ENCODE peak calls at places on chromosomes 1 and 21, in six cellular contexts. P is suprapubic skin; S is HAP-1; E is adrenal gland; A is neural progenitor cell; W is CD8-positive, alpha-beta memory T cell. I is an unnamed sample.

GRCh38 chr1:192604979-192605620 is 29.5 kb downstream of the RGS1 start:
- DNase-seq in P (no peak), S (no peak), E (no peak), A (no peak), W (no peak), I (no peak)

GRCh38 chr1:160221089-160221488 is 15.9 kb downstream of the PEA15 start:
- DNase-seq in P (no peak), S (no peak), E (no peak), A (no peak), W (no peak), I (no peak)

GRCh38 chr1:67540733-67541125 is 110.5 kb upstream of the SERBP1 start:
- DNase-seq in P (no peak), S (no peak), E (no peak), A (no peak), W (no peak), I (no peak)

GRCh38 chr21:44895859-44896258 is 22.4 kb upstream of the PTTG1IP start:
- DNase-seq in P (no peak), S (no peak), E (no peak), A (no peak), W (no peak), I (no peak)

GRCh38 chr1:235650341-235651169 is 971 bp upstream of the GNG4 start:
- DNase-seq in P (no peak), S (no peak), E (no peak), A (peak; percentile 80), W (no peak), I (no peak)

GRCh38 chr1:3856923-3857790 is at the start of the genes CEP104 and DFFB:
- DNase-seq in P (peak; percentile 93), S (peak; percentile 95), E (peak; percentile 94), A (peak; percentile 97), W (peak; percentile 98), I (peak; percentile 99)

GRCh38 chr1:107450899-107451664 is 310.2 kb downstream of the NTNG1 start:
- DNase-seq in P (no peak), S (no peak), E (no peak), A (no peak), W (no peak), I (no peak)

GRCh38 chr1:29544406-29544805 is 308.1 kb downstream of the PTPRU start:
- DNase-seq in P (peak; percentile 3), S (no peak), E (no peak), A (no peak), W (no peak), I (no peak)

GRCh38 chr1:227886503-227886961 is 61.2 kb downstream of the WNT9A start:
- DNase-seq in P (no peak), S (no peak), E (no peak), A (no peak), W (no peak), I (peak; percentile 59)

GRCh38 chr1:203038217-203038741 is 12.0 kb downstream of the PPFIA4 start:
- DNase-seq in P (no peak), S (no peak), E (peak; percentile 28), A (no peak), W (no peak), I (no peak)

GRCh38 chr1:184672013-184672726 is 82.5 kb downstream of the EDEM3 start:
- DNase-seq in P (no peak), S (no peak), E (no peak), A (no peak), W (no peak), I (no peak)

GRCh38 chr1:204190212-204191211 is 5.8 kb downstream of the KISS1 start:
- DNase-seq in P (no peak), S (no peak), E (no peak), A (peak; percentile 33), W (peak; percentile 18), I (peak; percentile 85)

GRCh38 chr1:19615438-19615837 is 28.7 kb upstream of the NBL1 start:
- DNase-seq in P (no peak), S (no peak), E (no peak), A (no peak), W (no peak), I (no peak)

GRCh38 chr1:207966521-207966920 is 55.6 kb upstream of the CD34 start:
- DNase-seq in P (no peak), S (no peak), E (no peak), A (no peak), W (no peak), I (no peak)

GRCh38 chr1:201261771-201262547 is 21.3 kb upstream of the PKP1 start:
- DNase-seq in P (no peak), S (no peak), E (no peak), A (no peak), W (no peak), I (no peak)

GRCh38 chr1:212528501-212528900 is 80.1 kb upstream of the ATF3 start:
- DNase-seq in P (no peak), S (no peak), E (no peak), A (no peak), W (no peak), I (no peak)

GRCh38 chr21:44366586-44367211 is 13.3 kb downstream of the TRPM2 start:
- DNase-seq in P (peak; percentile 51), S (no peak), E (no peak), A (no peak), W (no peak), I (peak; percentile 70)

GRCh38 chr1:46517932-46518498 is 28.4 kb downstream of the DMBX1 start:
- DNase-seq in P (no peak), S (no peak), E (no peak), A (no peak), W (no peak), I (no peak)

GRCh38 chr1:175073054-175073453 is 5.4 kb downstream of the TNN start:
- DNase-seq in P (no peak), S (no peak), E (no peak), A (no peak), W (no peak), I (no peak)

GRCh38 chr1:178927003-178927402 is 56.1 kb upstream of the ANGPTL1 start:
- DNase-seq in P (no peak), S (no peak), E (no peak), A (no peak), W (no peak), I (no peak)

GRCh38 chr1:159916240-159917051 is 8.9 kb downstream of the TAGLN2 start:
- DNase-seq in P (no peak), S (peak; percentile 77), E (peak; percentile 53), A (peak; percentile 84), W (no peak), I (no peak)

GRCh38 chr1:4657920-4658585 is 3.6 kb downstream of the AJAP1 start:
- DNase-seq in P (no peak), S (no peak), E (no peak), A (peak; percentile 18), W (no peak), I (no peak)

GRCh38 chr1:158145173-158145719 is 35.4 kb upstream of the CD1D start:
- DNase-seq in P (no peak), S (no peak), E (peak; percentile 95), A (no peak), W (no peak), I (no peak)

GRCh38 chr1:244653439-244654283 is 735 bp downstream of the DESI2 start:
- DNase-seq in P (peak; percentile 81), S (peak; percentile 45), E (no peak), A (peak; percentile 25), W (peak; percentile 32), I (no peak)

GRCh38 chr1:151549199-151549598 is 9.1 kb downstream of the TUFT1 start:
- DNase-seq in P (no peak), S (no peak), E (no peak), A (no peak), W (no peak), I (no peak)

GRCh38 chr1:151556052-151556451 is 15.9 kb downstream of the TUFT1 start:
- DNase-seq in P (no peak), S (no peak), E (no peak), A (no peak), W (no peak), I (no peak)

GRCh38 chr1:151547900-151548230 is 7.8 kb downstream of the TUFT1 start:
- DNase-seq in P (no peak), S (no peak), E (no peak), A (no peak), W (no peak), I (no peak)

DNA sequence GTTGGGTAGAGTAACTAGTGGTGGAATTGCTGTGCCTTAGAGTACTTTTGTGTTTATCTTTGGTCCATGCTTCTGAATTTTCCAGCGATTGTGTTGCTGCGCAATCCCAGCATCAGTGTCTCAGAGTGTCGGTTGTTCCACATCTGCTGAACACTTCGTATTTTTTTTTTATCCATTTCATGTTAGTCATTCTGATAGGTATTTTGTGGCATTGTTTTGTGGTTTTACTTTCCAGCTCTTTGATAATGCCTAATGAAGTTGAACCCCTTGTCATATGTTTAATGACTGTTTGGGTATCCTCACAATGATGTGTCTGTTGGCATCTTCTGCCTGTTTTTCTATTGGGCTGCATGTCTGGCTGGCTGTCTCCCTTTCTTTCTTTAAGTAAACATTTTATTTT is 13.6 kb downstream of the TUFT1 start:
- DNase-seq in P (no peak), S (no peak), E (no peak), A (no peak), W (no peak), I (no peak)
- H3K9me3 ChIP-seq in P (no peaks in the 10 kb centered on the region), S (no peaks in the 10 kb centered on the region), E (no peaks in the 10 kb centered on the region), A (no peaks in the 10 kb centered on the region), W (no peaks in the 10 kb centered on the region), I (no peaks in the 10 kb centered on the region)

DNA sequence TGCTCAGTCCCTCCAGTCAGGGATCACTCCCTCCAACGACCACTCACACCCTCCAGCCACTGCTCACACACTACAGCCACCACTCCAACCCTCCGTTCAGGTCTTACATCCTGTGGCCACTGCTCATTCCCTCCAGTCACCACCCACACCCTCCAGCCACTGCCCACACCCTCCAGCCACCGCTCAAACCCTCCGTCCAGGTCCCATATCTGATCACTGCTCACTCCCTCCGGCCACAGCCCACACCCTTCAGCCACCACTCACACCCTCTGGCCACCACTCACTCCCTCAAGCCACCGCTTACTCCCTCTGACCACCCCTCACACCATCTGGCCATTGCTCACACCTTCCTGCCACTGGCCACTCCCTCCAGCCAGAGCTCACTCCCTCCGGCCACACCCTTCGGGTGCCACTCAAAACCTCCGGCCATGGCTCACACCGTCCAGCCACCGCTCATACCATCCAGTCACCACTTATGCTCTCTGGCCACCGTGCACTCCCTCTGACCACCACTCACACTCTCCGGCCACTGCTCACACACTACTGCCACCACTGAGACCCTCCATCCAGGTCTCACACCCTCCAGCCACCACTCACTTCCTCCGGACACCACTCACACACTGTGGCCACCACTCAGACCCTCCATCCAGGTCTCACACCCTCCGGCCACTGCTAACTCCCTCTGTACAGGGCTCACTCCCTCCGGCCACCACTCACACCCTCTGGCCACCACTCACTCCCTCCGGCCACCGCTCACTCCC is 4.7 kb upstream of the TFF1 start:
- DNase-seq in P (no peak), S (no peak), E (no peak), A (no peak), W (no peak), I (peak; percentile 46)
- H3K27me3 ChIP-seq in P (peaks cover 44% of the 10 kb centered on the region), S (no peaks in the 10 kb centered on the region), E (no peaks in the 10 kb centered on the region), A (no peaks in the 10 kb centered on the region), W (no peaks in the 10 kb centered on the region), I (no peaks in the 10 kb centered on the region)

DNA sequence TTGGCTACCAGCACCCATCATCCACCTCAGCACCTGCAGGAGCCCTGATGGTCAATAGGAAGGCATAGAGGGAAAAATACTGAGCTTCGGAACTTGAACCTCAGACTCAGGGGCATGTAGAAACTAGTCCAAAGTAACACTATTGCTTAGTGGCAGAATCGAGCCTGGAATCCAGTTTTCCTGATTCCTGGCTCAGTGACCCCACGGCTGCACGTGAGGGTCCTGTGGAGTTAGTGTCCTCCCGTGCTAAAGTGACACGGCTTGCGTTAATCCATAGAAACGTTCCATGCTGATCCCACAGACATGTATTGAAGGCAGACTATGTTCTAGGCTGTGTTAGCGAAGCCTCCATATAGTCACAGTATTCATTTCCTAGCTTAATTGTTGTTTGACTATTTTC is 747.0 kb upstream of the TPTE start:
- DNase-seq in P (no peak), S (no peak), E (no peak), A (no peak), W (no peak), I (no peak)
- H3K9me3 ChIP-seq in P (peaks cover 44% of the 10 kb centered on the region), S (peaks cover 30% of the 10 kb centered on the region), E (no peaks in the 10 kb centered on the region), A (peaks cover 90% of the 10 kb centered on the region), W (peaks cover 8% of the 10 kb centered on the region), I (no peaks in the 10 kb centered on the region)

GRCh38 chr1:231159963-231160761 is 1.7 kb upstream of the TRIM67 start:
- DNase-seq in P (no peak), S (no peak), E (no peak), A (no peak), W (no peak), I (no peak)
- H3K27me3 ChIP-seq in P (peaks cover 80% of the 10 kb centered on the region), S (peaks cover 37% of the 10 kb centered on the region), E (peaks cover 14% of the 10 kb centered on the region), A (peaks cover 97% of the 10 kb centered on the region), W (peaks cover 20% of the 10 kb centered on the region), I (peaks cover 38% of the 10 kb centered on the region)